ENCODE peak calls at places on chromosome 19, in four cellular contexts. E is neural crest cell, K is astrocyte of the spinal cord, T is psoas muscle. O is an unnamed sample.

GRCh38 chr19:5294403-5295160 is 46.0 kb downstream of the PTPRS start:
- DNase-seq in K (no peak), E (no peak), T (peak), O (no peak)

GRCh38 chr19:50710094-50710493 is 9.5 kb downstream of the SHANK1 start:
- DNase-seq in T (peak), E (no peak), K (no peak), O (no peak)

GRCh38 chr19:29483944-29484581 is 41.7 kb upstream of the VSTM2B start:
- DNase-seq in K (no peak), T (no peak), E (no peak), O (no peak)

GRCh38 chr19:53874384-53874995 is 6.8 kb downstream of the MYADM start:
- DNase-seq in K (no peak), E (no peak), T (peak), O (no peak)

GRCh38 chr19:38661996-38662395 is 14.5 kb downstream of the ACTN4 start:
- DNase-seq in T (no peak), E (no peak), K (no peak), O (no peak)

GRCh38 chr19:18605196-18605545 is 1.4 kb downstream of the CRLF1 start:
- DNase-seq in T (no peak), K (no peak), E (no peak), O (peak)

GRCh38 chr19:35502751-35503150 is 10.7 kb downstream of the DMKN start:
- DNase-seq in E (no peak), K (no peak), T (no peak), O (no peak)

GRCh38 chr19:13029893-13030292 is 34.6 kb downstream of the NFIX start:
- DNase-seq in T (peak), E (no peak), K (no peak), O (no peak)

GRCh38 chr19:13881231-13881691 is 4.3 kb downstream of the NANOS3 start:
- DNase-seq in T (no peak), E (peak), K (peak), O (no peak)

GRCh38 chr19:49930483-49931011 is 1.2 kb upstream of the NUP62 start:
- DNase-seq in K (no peak), T (peak), E (no peak), O (no peak)

GRCh38 chr19:55503447-55504251 is 15.4 kb downstream of the SSC5D start:
- DNase-seq in K (peak), T (peak), E (peak), O (peak)

GRCh38 chr19:3361384-3362216 is 4.8 kb upstream of the NFIC start:
- DNase-seq in T (peak), K (no peak), E (no peak), O (no peak)

GRCh38 chr19:35702223-35703012 is 1.9 kb upstream of the ZBTB32 start:
- DNase-seq in E (peak), K (peak), T (peak), O (peak)

GRCh38 chr19:55626350-55626749 is 2.0 kb upstream of the ZNF784 start:
- DNase-seq in E (no peak), T (no peak), K (no peak), O (no peak)

GRCh38 chr19:45130888-45131615 is 29.7 kb downstream of the NKPD1 start:
- DNase-seq in T (no peak), K (peak), E (no peak), O (no peak)

GRCh38 chr19:45667620-45668341 is at the start of gene GIPR:
- DNase-seq in E (peak), T (no peak), K (no peak), O (peak)

GRCh38 chr19:17977488-17977887 is 10.6 kb downstream of the KCNN1 start:
- DNase-seq in E (no peak), T (no peak), K (no peak), O (no peak)

GRCh38 chr19:14021474-14021873 is 6.5 kb upstream of the RLN3 start:
- DNase-seq in K (no peak), E (no peak), T (peak), O (no peak)

GRCh38 chr19:57653689-57654088 is 15.0 kb upstream of the ZSCAN4 start:
- DNase-seq in K (no peak), E (no peak), T (no peak), O (no peak)

GRCh38 chr19:13401388-13401787 is 104.9 kb downstream of the CACNA1A start:
- DNase-seq in K (peak), T (no peak), E (no peak), O (no peak)

GRCh38 chr19:23762884-23763711 is 4.4 kb upstream of the ZNF681 start:
- DNase-seq in E (peak), T (peak), K (peak), O (peak)

GRCh38 chr19:32526895-32527294 is 54.1 kb upstream of the PDCD5 start:
- DNase-seq in K (no peak), E (no peak), T (no peak), O (no peak)

GRCh38 chr19:54164369-54165068 is 5.0 kb upstream of the LENG1 start:
- DNase-seq in E (peak), T (peak), K (no peak), O (no peak)

GRCh38 chr19:3324405-3324856 is 42.0 kb upstream of the NFIC start:
- DNase-seq in K (no peak), E (peak), T (peak), O (peak)

GRCh38 chr19:53123400-53123799 is 9.3 kb downstream of the ZNF415 start:
- DNase-seq in K (no peak), T (no peak), E (no peak), O (no peak)

GRCh38 chr19:45477713-45478453 is 10.1 kb downstream of the FOSB start:
- DNase-seq in K (no peak), T (no peak), E (no peak), O (no peak)

GRCh38 chr19:28705008-28705407 is 507.9 kb downstream of the UQCRFS1 start:
- DNase-seq in E (no peak), T (no peak), K (peak), O (no peak)

GRCh38 chr19:15195987-15196682 is 4.7 kb downstream of the NOTCH3 start:
- DNase-seq in T (no peak), K (no peak), E (no peak), O (no peak)

GRCh38 chr19:42396248-42396541 is 6.1 kb upstream of the CNFN start:
- DNase-seq in E (no peak), K (no peak), T (no peak), O (no peak)

GRCh38 chr19:18418034-18418724 is 1.0 kb upstream of the SSBP4 start:
- DNase-seq in K (no peak), T (peak), E (no peak), O (peak)

GRCh38 chr19:5369962-5370367 is 29.4 kb upstream of the PTPRS start:
- DNase-seq in T (no peak), K (peak), E (peak), O (peak)

GRCh38 chr19:28634837-28635236 is 578.1 kb downstream of the UQCRFS1 start:
- DNase-seq in E (no peak), K (no peak), T (no peak), O (no peak)

GRCh38 chr19:5850743-5851293 is 431 bp downstream of the FUT3 start:
- DNase-seq in K (peak), E (no peak), T (no peak), O (no peak)

GRCh38 chr19:17475541-17476115 is 5.3 kb downstream of the SLC27A1 start:
- DNase-seq in E (peak), K (peak), T (peak), O (no peak)

GRCh38 chr19:43476606-43477005 is 11.2 kb upstream of the LYPD3 start:
- DNase-seq in K (peak), T (no peak), E (no peak), O (no peak)

GRCh38 chr19:32456406-32456805 is 50.8 kb downstream of the DPY19L3 start:
- DNase-seq in E (no peak), K (no peak), T (no peak), O (no peak)

GRCh38 chr19:44752816-44753618 is 4.5 kb downstream of the BCL3 start:
- DNase-seq in T (peak), K (peak), E (no peak), O (peak)

GRCh38 chr19:7856277-7856581 is 18.0 kb downstream of the PRR36 start:
- DNase-seq in E (no peak), K (no peak), T (no peak), O (no peak)

GRCh38 chr19:7859766-7860165 is 14.4 kb downstream of the PRR36 start:
- DNase-seq in E (no peak), T (no peak), K (no peak), O (no peak)

GRCh38 chr19:7857727-7858701 is 16.2 kb downstream of the PRR36 start:
- DNase-seq in K (no peak), T (peak), E (peak), O (no peak)

GRCh38 chr19:7855426-7856276 is 18.5 kb downstream of the PRR36 start:
- DNase-seq in T (no peak), E (no peak), K (no peak), O (no peak)

DNA sequence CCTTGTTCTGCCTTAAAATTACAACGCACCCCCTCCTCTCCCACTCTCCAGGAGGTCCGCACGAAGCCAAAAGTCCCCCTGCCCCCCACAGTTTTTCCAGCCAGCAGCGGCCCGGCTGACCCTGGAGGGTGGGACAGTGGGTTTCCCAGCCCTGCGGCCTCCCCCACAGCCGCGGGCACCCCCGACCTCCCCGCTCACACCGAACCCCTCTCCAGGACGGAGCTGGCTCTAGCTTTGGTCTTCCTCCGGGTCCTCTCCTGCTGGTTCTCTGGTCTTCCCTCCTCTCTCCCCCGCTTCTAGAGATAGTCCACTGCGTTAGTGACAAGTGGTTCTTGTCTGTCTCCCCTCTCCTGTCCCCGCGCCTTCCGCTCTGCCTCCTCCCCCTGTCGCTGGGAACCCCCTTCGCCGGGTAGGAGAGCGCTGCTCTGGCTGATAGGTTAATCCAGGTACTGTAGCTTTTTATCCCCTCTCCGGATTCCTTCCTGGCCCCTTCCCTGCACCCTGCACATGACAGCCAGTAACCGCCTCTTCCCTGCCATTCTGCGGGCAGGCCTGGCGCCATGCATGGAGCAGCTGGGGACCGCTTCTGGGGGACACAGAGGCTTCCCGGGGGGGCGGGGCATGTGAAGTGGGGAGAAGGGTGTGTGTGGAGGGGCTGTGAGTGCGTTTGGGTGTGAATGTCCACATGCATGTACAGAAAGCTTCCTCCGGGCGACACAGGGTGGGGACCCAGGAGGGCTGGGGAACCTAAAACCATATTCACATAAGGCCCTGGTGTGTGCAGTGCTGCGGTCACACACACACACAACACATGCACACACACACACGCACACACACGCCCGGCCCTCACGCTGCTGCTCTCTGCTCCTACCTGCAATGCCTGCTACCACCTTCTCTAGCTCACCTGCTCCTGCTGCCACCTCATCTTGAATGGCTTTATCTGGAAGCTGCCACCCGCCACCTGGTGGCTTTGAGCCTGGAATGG is 17.2 kb downstream of the PRR36 start:
- DNase-seq in K (no peak), T (peak), E (no peak), O (no peak)
- TF ChIP-seq CTCF in K (no peak), T (no peak), E (no peak), O (no peak)

GRCh38 chr19:6979341-6979740 is 41.9 kb downstream of the MBD3L2B start:
- DNase-seq in E (no peak), T (no peak), K (no peak), O (no peak)
- TF ChIP-seq CTCF in E (no peak), T (no peak), K (no peak), O (no peak)

DNA sequence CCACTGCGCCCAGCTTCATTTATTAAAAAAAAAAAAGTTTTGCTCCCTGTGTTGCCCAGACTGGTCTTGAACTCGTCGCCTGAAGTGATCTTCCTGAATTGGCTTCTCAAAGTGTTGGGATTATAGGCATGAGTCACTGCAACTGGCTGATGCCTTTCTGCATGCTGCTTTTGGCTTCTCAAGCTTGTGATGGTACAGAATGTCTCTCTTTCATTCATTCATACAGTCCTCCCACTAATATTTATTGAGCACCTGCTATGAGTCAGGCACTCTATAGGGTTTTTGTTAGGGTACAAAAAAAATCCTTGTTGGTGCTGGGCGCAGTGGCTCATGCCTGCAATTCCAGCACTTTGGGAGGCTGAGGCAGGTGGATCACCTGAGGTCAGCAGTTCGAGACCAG is 9.0 kb downstream of the TSPAN16 start:
- DNase-seq in T (no peak), K (no peak), E (no peak), O (no peak)
- TF ChIP-seq CTCF in T (no peak), K (no peak), E (no peak), O (no peak)

GRCh38 chr19:30695171-30695875 is 323.1 kb downstream of the ZNF536 start:
- DNase-seq in T (no peak), K (no peak), E (no peak), O (no peak)

GRCh38 chr19:30694156-30694555 is 322.0 kb downstream of the ZNF536 start:
- DNase-seq in K (no peak), E (no peak), T (no peak), O (no peak)

GRCh38 chr19:30699871-30700280 is 327.7 kb downstream of the ZNF536 start:
- DNase-seq in T (no peak), E (no peak), K (no peak), O (no peak)

GRCh38 chr19:30693179-30693578 is 321.0 kb downstream of the ZNF536 start:
- DNase-seq in T (no peak), K (no peak), E (no peak), O (no peak)

DNA sequence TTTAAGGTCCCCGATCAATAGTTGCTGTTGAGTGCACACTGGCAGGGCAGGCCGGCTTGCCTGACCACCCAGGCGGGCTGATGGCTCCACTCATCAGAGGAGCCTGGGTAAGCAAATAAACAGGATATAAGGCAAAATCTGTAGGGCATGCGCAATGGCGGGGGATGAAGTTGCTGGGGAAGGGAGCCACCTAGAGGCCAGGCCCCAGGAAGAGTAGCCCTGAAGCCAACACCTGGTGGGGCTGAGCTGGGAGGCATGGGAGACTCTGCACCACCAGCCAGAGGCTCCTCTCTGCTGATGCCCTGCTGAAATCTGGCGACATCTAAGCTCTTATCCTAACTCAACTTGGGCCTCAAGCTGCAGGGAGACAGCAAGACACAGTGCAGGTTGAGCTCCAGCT is 324.3 kb downstream of the ZNF536 start:
- DNase-seq in E (peak), T (no peak), K (no peak), O (no peak)
- TF ChIP-seq CTCF in E (peak), T (no peak), K (peak), O (peak)

GRCh38 chr19:40804783-40805242 is 5.8 kb downstream of the EGLN2 start:
- DNase-seq in K (no peak), E (no peak), T (no peak), O (no peak)
- TF ChIP-seq CTCF in K (peak), E (no peak), T (no peak), O (no peak)

DNA sequence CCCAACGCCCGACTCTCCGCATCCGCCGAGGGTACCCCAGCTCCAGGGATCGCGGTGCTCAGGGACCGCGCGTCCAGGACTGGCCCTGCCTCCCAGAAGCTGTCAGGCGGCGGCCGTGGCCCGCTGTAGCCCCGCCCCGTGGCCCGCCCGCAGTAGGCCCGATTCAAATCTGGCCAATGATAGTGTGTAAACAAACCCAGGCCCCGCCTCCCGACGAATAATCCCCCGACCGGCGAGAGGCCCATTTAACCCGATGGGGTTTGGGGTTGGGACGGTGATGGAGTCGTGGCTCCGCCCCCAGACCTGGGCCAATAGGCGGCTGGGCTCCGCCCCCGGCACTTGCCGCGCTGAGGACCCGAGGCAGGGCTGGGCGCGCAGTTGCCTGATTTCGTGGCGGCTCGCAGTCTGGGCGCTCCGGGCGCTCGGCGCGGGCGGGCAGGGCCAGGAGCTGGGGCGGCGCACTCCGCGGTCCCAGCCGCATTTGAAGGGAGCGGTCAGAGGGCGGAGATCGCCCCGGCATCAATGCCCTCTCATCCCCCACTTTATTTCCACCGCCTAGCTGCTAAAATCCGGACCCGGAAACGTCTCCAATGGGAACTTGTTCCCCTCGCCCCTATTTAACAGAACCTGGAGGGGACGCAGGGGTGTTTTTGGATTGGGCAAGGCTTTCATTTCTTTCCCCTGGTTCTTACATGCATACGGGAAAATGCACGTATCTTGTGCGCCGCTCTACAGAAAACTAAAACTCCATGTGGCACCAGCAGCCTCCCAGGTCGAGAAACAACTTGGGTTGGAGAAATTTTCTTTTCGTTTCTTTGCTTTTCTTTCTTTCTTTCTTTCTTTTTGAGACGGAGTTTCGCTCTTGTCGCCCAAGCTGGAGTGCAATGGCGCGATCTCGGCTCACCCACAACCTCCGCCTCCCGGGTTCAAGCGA is 8.4 kb upstream of the BICRA start:
- DNase-seq in E (peak), K (peak), T (peak), O (peak)
- TF ChIP-seq CTCF in E (no peak), K (no peak), T (no peak), O (no peak)

GRCh38 chr19:11735375-11735774 is 3.4 kb downstream of the ZNF823 start:
- DNase-seq in T (no peak), E (no peak), K (no peak), O (no peak)

GRCh38 chr19:11737964-11738745 is 591 bp downstream of the ZNF823 start:
- DNase-seq in T (peak), K (peak), E (no peak), O (peak)

GRCh38 chr19:11736696-11737095 is 2.0 kb downstream of the ZNF823 start:
- DNase-seq in E (no peak), K (peak), T (peak), O (peak)

GRCh38 chr19:11738746-11739620 is at the start of gene ZNF823:
- DNase-seq in E (peak), K (peak), T (peak), O (peak)
- TF ChIP-seq CTCF in E (no peak), K (no peak), T (no peak), O (no peak)

DNA sequence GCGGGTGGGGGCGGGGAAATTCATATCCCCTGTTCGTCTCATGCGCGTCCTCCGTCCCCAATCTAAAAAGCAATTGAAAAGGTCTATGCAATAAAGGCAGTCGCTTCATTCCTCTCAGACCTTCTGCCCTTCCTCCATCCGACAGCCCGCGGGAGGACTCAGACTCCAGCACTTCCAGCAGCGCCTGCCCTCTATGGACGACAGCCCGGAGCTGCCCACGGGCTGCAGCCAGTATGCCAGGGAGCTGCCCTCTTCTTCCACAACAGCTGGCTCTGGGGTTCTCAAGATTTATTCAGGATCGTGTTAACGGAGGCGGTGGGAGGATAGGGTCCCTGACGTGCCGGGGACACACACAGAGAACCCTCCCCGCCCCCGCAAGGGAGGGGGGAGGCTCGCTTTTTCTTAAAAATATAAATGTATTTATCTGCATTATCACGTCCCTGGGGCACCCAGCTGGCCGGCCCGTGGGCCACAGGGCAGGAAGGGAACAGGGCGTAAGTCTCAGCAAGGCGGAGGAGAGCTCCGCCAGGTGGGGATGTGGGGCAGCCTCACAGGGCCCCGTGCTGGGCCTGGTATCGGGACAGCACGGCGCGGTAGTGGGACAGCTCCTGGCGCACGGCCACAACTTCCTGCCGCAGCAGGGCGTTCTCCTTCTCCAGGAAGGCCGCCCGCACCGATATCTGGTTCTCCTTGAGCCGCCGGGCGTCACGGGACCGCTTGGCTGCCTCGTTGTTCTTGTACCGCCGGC is 6.7 kb downstream of the DBP start:
- DNase-seq in K (peak), E (no peak), T (peak), O (no peak)
- TF ChIP-seq CTCF in K (peak), E (no peak), T (no peak), O (no peak)

GRCh38 chr19:1904385-1905070 is 671 bp upstream of the ADAT3 start:
- DNase-seq in T (peak), K (no peak), E (no peak), O (peak)
- TF ChIP-seq CTCF in T (no peak), K (no peak), E (no peak), O (no peak)

O was measured in GM20000.